ENCODE peak calls at places on chromosomes 4 and X, in seven cellular contexts. One of them, this sample, is unnamed.

GRCh38 chr4:76709454-76709853 is 188.5 kb downstream of the SOWAHB start:
- DNase-seq in K562: no peak
- DNase-seq in H1: no peak
- DNase-seq in HCT116: no peak
- DNase-seq in SK-N-SH: no peak
- DNase-seq in GM12878: no peak
- DNase-seq in HepG2: no peak
- DNase-seq in this sample: no peak

GRCh38 chr4:74109894-74110605 is 11.1 kb upstream of the CXCL2 start:
- DNase-seq in H1: no peak
- DNase-seq in K562: no peak
- DNase-seq in HCT116: peak
- DNase-seq in HepG2: no peak
- DNase-seq in SK-N-SH: no peak
- DNase-seq in GM12878: no peak
- DNase-seq in this sample: no peak

GRCh38 chr4:100841911-100842310 is 324.1 kb upstream of the EMCN start:
- DNase-seq in HepG2: no peak
- DNase-seq in HCT116: no peak
- DNase-seq in SK-N-SH: no peak
- DNase-seq in K562: no peak
- DNase-seq in H1: no peak
- DNase-seq in GM12878: no peak
- DNase-seq in this sample: no peak

GRCh38 chrX:6778547-6779231 is 243.8 kb upstream of the VCX3A start:
- DNase-seq in H1: peak
- DNase-seq in GM12878: no peak
- DNase-seq in HCT116: no peak
- DNase-seq in SK-N-SH: no peak
- DNase-seq in K562: no peak
- DNase-seq in HepG2: no peak
- DNase-seq in this sample: no peak

GRCh38 chr4:125244848-125245450 is 69.8 kb upstream of the FAT4 start:
- DNase-seq in HepG2: no peak
- DNase-seq in SK-N-SH: no peak
- DNase-seq in H1: no peak
- DNase-seq in GM12878: no peak
- DNase-seq in K562: no peak
- DNase-seq in HCT116: no peak
- DNase-seq in this sample: peak

GRCh38 chrX:43604753-43605152 is 51.3 kb upstream of the MAOA start:
- DNase-seq in GM12878: no peak
- DNase-seq in HCT116: no peak
- DNase-seq in SK-N-SH: no peak
- DNase-seq in H1: no peak
- DNase-seq in HepG2: no peak
- DNase-seq in K562: no peak
- DNase-seq in this sample: no peak

GRCh38 chr4:77493829-77494551 is 111.6 kb upstream of the CXCL13 start:
- DNase-seq in K562: no peak
- DNase-seq in GM12878: no peak
- DNase-seq in H1: no peak
- DNase-seq in HepG2: no peak
- DNase-seq in SK-N-SH: no peak
- DNase-seq in HCT116: no peak
- DNase-seq in this sample: no peak

GRCh38 chr4:28259951-28260350 is 1399.3 kb downstream of the STIM2 start:
- DNase-seq in HCT116: no peak
- DNase-seq in HepG2: no peak
- DNase-seq in SK-N-SH: no peak
- DNase-seq in K562: no peak
- DNase-seq in GM12878: no peak
- DNase-seq in H1: no peak
- DNase-seq in this sample: peak

GRCh38 chrX:16185725-16186136 is 18.4 kb downstream of the MAGEB17 start:
- DNase-seq in GM12878: peak
- DNase-seq in HepG2: no peak
- DNase-seq in SK-N-SH: no peak
- DNase-seq in H1: no peak
- DNase-seq in K562: peak
- DNase-seq in HCT116: peak
- DNase-seq in this sample: no peak

GRCh38 chr4:121551271-121551670 is 145.5 kb downstream of the ANXA5 start:
- DNase-seq in H1: no peak
- DNase-seq in HepG2: no peak
- DNase-seq in K562: no peak
- DNase-seq in HCT116: no peak
- DNase-seq in GM12878: no peak
- DNase-seq in SK-N-SH: no peak
- DNase-seq in this sample: no peak

GRCh38 chrX:16213970-16214369 is 46.7 kb downstream of the MAGEB17 start:
- DNase-seq in SK-N-SH: no peak
- DNase-seq in HCT116: no peak
- DNase-seq in GM12878: no peak
- DNase-seq in H1: no peak
- DNase-seq in HepG2: no peak
- DNase-seq in K562: no peak
- DNase-seq in this sample: no peak

GRCh38 chr4:125464146-125464545 is 149.4 kb downstream of the FAT4 start:
- DNase-seq in SK-N-SH: no peak
- DNase-seq in HCT116: no peak
- DNase-seq in HepG2: no peak
- DNase-seq in H1: no peak
- DNase-seq in GM12878: no peak
- DNase-seq in K562: no peak
- DNase-seq in this sample: no peak

GRCh38 chr4:168619266-168619631 is 122.4 kb downstream of the PALLD start:
- DNase-seq in HCT116: no peak
- DNase-seq in K562: no peak
- DNase-seq in SK-N-SH: no peak
- DNase-seq in GM12878: no peak
- DNase-seq in HepG2: no peak
- DNase-seq in H1: no peak
- DNase-seq in this sample: no peak
- TF ChIP-seq JUND in HCT116: no peak
- TF ChIP-seq JUND in K562: no peak
- TF ChIP-seq JUND in SK-N-SH: no peak
- TF ChIP-seq JUND in GM12878: no peak
- TF ChIP-seq JUND in HepG2: no peak
- TF ChIP-seq JUND in H1: no peak
- TF ChIP-seq JUND in this sample: no peak

DNA sequence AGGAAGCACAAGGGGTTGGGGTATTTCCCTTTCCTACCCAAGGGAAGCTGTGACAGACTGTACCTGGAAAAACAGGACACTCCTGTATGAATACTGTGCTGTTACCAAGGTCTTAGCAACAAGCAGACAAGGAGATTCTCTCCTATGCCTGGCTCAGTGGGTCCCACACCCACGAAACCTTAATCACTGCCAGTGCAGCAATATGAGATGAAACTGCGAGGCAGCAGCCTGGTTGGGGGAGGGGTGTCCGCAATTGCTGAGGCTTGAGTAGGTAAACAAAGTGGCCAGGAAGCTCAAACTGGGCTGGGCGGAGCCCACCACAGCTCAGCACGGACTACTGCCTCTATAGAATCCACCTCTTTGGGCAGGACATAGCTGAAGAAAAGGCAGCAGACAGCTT is 197.7 kb downstream of the INPP4B start:
- DNase-seq in GM12878: no peak
- DNase-seq in HepG2: no peak
- DNase-seq in HCT116: no peak
- DNase-seq in K562: no peak
- DNase-seq in H1: no peak
- DNase-seq in SK-N-SH: no peak
- DNase-seq in this sample: no peak
- TF ChIP-seq JUND in GM12878: no peak
- TF ChIP-seq JUND in HepG2: no peak
- TF ChIP-seq JUND in HCT116: no peak
- TF ChIP-seq JUND in K562: no peak
- TF ChIP-seq JUND in H1: no peak
- TF ChIP-seq JUND in SK-N-SH: no peak
- TF ChIP-seq JUND in this sample: no peak

DNA sequence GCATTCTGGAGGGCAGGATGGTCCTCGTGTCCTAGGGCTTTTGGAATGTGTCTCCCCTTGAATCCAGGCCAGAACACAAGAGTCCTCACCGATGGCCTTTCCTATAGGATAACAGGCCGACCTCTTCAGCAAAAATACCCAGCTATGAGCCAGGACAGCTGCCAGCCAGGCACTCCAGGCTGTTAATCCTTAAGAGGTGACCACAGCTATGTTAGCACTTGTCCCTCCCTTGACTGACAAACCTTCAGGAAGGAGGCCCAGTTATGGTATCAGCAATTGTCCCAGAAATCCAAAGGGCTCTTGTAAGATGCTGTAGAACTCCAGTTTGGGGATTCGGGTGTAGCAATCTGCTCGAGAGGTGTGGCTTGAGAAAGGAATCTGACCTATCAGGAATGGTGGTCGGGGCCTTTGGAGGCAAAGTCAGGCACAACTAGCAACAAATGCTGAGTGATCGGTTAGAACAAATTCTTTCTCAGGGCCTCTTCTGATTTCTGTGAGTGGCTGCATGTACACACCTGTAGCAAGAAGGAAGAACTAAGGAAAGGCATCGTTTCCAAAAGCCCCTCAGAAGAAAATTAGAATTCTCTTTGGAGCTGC is 54.6 kb downstream of the PTCHD1 start:
- DNase-seq in HepG2: no peak
- DNase-seq in SK-N-SH: no peak
- DNase-seq in HCT116: no peak
- DNase-seq in GM12878: no peak
- DNase-seq in H1: no peak
- DNase-seq in K562: no peak
- DNase-seq in this sample: no peak
- TF ChIP-seq JUND in HepG2: no peak
- TF ChIP-seq JUND in SK-N-SH: no peak
- TF ChIP-seq JUND in HCT116: no peak
- TF ChIP-seq JUND in GM12878: no peak
- TF ChIP-seq JUND in H1: no peak
- TF ChIP-seq JUND in K562: no peak
- TF ChIP-seq JUND in this sample: no peak

DNA sequence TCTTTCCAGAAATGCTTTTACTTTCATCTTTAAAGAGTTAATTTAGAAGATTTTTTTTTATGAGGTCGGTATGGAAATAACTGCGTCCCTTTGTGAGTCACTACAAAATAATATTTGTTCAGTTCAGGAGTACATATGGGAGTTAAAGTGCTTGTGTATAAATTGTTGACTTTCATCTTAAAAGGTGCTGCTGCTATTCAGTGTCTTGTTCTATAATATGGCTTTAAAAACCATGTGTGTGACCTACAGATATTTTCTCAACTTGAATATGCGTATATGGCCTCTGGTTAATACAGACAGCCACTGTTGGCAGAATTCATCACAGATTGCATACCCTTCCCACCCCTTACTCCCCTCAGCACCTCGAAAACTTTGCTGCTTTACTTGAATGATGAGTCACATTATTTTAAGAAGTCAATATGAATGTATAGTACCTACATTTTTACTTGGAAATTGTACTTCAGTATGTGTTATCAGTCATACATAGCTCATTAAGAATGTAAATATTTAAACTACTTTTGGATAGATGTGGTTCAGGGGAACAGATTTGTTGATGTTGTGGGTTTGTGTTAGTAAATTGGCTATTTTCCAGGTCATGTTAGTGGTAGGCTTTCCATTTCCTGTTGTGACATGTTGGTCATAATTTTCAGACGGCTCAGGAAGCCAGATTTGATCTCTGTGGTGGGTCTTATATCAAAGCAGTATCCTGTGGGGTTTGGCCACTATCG is 1.5 kb downstream of the CLCN3 start:
- DNase-seq in K562: no peak
- DNase-seq in H1: no peak
- DNase-seq in GM12878: no peak
- DNase-seq in SK-N-SH: peak
- DNase-seq in HepG2: peak
- DNase-seq in HCT116: no peak
- DNase-seq in this sample: no peak
- TF ChIP-seq JUND in K562: peak
- TF ChIP-seq JUND in H1: no peak
- TF ChIP-seq JUND in GM12878: no peak
- TF ChIP-seq JUND in SK-N-SH: peak
- TF ChIP-seq JUND in HepG2: no peak
- TF ChIP-seq JUND in HCT116: peak
- TF ChIP-seq JUND in this sample: no peak

GRCh38 chrX:130896816-130897508 is 6.0 kb downstream of the ENOX2 start:
- DNase-seq in GM12878: no peak
- DNase-seq in H1: no peak
- DNase-seq in SK-N-SH: no peak
- DNase-seq in HepG2: no peak
- DNase-seq in K562: no peak
- DNase-seq in HCT116: no peak
- DNase-seq in this sample: no peak
- TF ChIP-seq JUND in GM12878: no peak
- TF ChIP-seq JUND in H1: no peak
- TF ChIP-seq JUND in SK-N-SH: no peak
- TF ChIP-seq JUND in HepG2: no peak
- TF ChIP-seq JUND in K562: no peak
- TF ChIP-seq JUND in HCT116: no peak
- TF ChIP-seq JUND in this sample: no peak

DNA sequence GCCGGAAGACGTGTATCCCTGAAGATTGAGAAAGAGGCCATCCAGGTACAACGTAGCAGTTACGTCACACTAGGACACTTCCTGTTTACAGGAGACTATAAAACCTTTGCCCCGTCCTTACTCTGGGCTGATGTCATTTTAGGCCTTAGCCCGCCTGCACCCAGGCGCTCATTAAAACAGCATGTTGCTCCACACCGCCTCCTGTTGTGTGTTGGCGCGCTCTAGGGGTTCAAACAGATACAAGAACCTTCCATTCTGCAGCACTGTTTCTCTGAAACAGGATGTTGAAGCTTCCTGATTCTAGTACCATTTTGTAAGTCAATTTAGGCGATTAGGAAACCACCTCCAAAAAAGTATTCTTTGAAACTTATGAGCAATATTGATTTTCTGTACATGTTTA is 722.1 kb downstream of the PCDH7 start:
- DNase-seq in HCT116: no peak
- DNase-seq in HepG2: peak
- DNase-seq in SK-N-SH: no peak
- DNase-seq in H1: no peak
- DNase-seq in K562: no peak
- DNase-seq in GM12878: no peak
- DNase-seq in this sample: no peak
- TF ChIP-seq JUND in HCT116: no peak
- TF ChIP-seq JUND in HepG2: no peak
- TF ChIP-seq JUND in SK-N-SH: no peak
- TF ChIP-seq JUND in H1: peak
- TF ChIP-seq JUND in K562: no peak
- TF ChIP-seq JUND in GM12878: no peak
- TF ChIP-seq JUND in this sample: no peak

DNA sequence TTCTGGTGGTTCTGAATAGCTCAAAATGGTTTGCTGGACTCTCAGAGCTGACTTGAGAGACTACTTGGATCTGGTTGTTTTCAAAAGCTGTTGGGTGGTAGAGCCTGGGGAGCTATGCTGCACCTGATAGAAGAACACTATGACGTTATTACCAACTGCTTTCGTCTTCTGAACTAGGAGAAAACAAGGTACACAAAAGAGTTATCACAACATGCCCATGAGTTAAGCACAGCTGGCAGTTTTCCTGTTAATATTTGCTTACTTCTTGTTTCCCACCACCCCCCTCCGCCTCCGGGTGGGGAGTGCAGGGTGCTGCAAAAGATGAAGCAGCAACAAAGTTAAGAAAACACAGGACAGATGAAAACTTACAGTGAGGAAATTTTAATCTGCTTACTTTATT is 69.1 kb downstream of the RASL11B start:
- DNase-seq in K562: no peak
- DNase-seq in SK-N-SH: no peak
- DNase-seq in HepG2: no peak
- DNase-seq in GM12878: no peak
- DNase-seq in HCT116: no peak
- DNase-seq in H1: no peak
- DNase-seq in this sample: no peak
- TF ChIP-seq JUND in K562: no peak
- TF ChIP-seq JUND in SK-N-SH: no peak
- TF ChIP-seq JUND in HepG2: no peak
- TF ChIP-seq JUND in GM12878: no peak
- TF ChIP-seq JUND in HCT116: no peak
- TF ChIP-seq JUND in H1: no peak
- TF ChIP-seq JUND in this sample: no peak

This sample was measured in T47D.